ENCODE peak calls at places on chromosomes 6 and 20, in five cellular contexts. J, K, M, Q and V are unnamed samples.

GRCh38 chr6:145277358-145278097 is 457.8 kb downstream of the EPM2A start:
- DNase-seq in K (no peak), J (no peak), M (no peak), Q (no peak), V (no peak)

GRCh38 chr6:151320140-151320539 is 71.2 kb downstream of the ZBTB2 start:
- DNase-seq in K (no peak), Q (no peak), J (no peak), M (no peak), V (no peak)

GRCh38 chr6:168277274-168277669 is 42.3 kb downstream of the DACT2 start:
- DNase-seq in J (no peak), Q (no peak), K (no peak), M (no peak), V (peak)

GRCh38 chr6:15861486-15861885 is 198.7 kb upstream of the DTNBP1 start:
- DNase-seq in J (no peak), M (no peak), K (no peak), Q (no peak), V (no peak)

GRCh38 chr6:116439572-116439971 is 21.6 kb upstream of the CALHM6 start:
- DNase-seq in M (no peak), J (no peak), K (no peak), Q (no peak), V (no peak)

GRCh38 chr6:131258816-131259476 is 123.7 kb downstream of the AKAP7 start:
- DNase-seq in M (peak), K (no peak), J (peak), Q (no peak), V (no peak)

GRCh38 chr6:40893021-40893420 is 146.0 kb downstream of the UNC5CL start:
- DNase-seq in J (no peak), K (no peak), Q (no peak), M (no peak), V (no peak)

GRCh38 chr6:161901740-161902426 is 628.0 kb upstream of the AGPAT4 start:
- DNase-seq in M (peak), J (no peak), K (no peak), Q (no peak), V (no peak)

GRCh38 chr6:113137411-113137810 is 719.7 kb upstream of the MARCKS start:
- DNase-seq in K (no peak), Q (peak), J (peak), M (peak), V (peak)

GRCh38 chr20:53949319-53949839 is 121.0 kb downstream of the BCAS1 start:
- DNase-seq in J (no peak), M (no peak), K (no peak), Q (no peak), V (peak)

GRCh38 chr6:11143394-11144371 is 32.2 kb upstream of the ERVFRD-1 start:
- DNase-seq in Q (peak), M (no peak), J (no peak), K (no peak), V (peak)

GRCh38 chr6:10256113-10256690 is 158.7 kb downstream of the TFAP2A start:
- DNase-seq in M (peak), K (no peak), J (no peak), Q (no peak), V (no peak)

GRCh38 chr6:41581381-41581991 is 35.3 kb downstream of the FOXP4 start:
- DNase-seq in Q (peak), K (no peak), J (no peak), M (no peak), V (peak)

GRCh38 chr20:5128886-5129285 is 2.1 kb downstream of the CDS2 start:
- DNase-seq in Q (no peak), K (no peak), M (no peak), J (no peak), V (no peak)

GRCh38 chr6:13229205-13230085 is 98.9 kb downstream of the TBC1D7 start:
- DNase-seq in K (no peak), M (peak), Q (peak), J (no peak), V (no peak)

GRCh38 chr6:115570326-115570725 is 490.4 kb downstream of the FRK start:
- DNase-seq in K (no peak), Q (no peak), M (no peak), J (no peak), V (no peak)

GRCh38 chr6:114108119-114109002 is 137.4 kb upstream of the HDAC2 start:
- DNase-seq in Q (peak), J (peak), M (peak), K (peak), V (peak)

GRCh38 chr6:30135757-30136156 is at the start of gene TRIM40:
- DNase-seq in J (no peak), M (no peak), K (no peak), Q (no peak), V (no peak)

GRCh38 chr20:29472606-29473005 is 1784.9 kb upstream of the DEFB115 start:
- DNase-seq in J (no peak), M (no peak), Q (no peak), K (no peak), V (no peak)

GRCh38 chr6:37871616-37872384 is 52.3 kb downstream of the ZFAND3 start:
- DNase-seq in K (no peak), Q (no peak), M (no peak), J (no peak), V (no peak)

GRCh38 chr6:117548797-117549301 is 53.5 kb downstream of the GOPC start:
- DNase-seq in M (no peak), Q (no peak), J (no peak), K (no peak), V (no peak)

GRCh38 chr6:21479140-21479539 is 114.4 kb upstream of the SOX4 start:
- DNase-seq in K (no peak), M (no peak), Q (peak), J (no peak), V (peak)

GRCh38 chr20:39676857-39677351 is 714.8 kb downstream of the DHX35 start:
- DNase-seq in Q (peak), M (no peak), J (no peak), K (no peak), V (peak)

GRCh38 chr20:2515203-2515602 is 6.5 kb upstream of the ZNF343 start:
- DNase-seq in M (no peak), Q (no peak), K (no peak), J (no peak), V (no peak)

GRCh38 chr20:10745790-10746189 is 72.0 kb upstream of the JAG1 start:
- DNase-seq in Q (no peak), J (no peak), K (no peak), M (no peak), V (no peak)

GRCh38 chr20:62704341-62704948 is 4.2 kb upstream of the NTSR1 start:
- DNase-seq in J (no peak), K (no peak), M (no peak), Q (peak), V (peak)

GRCh38 chr6:108446629-108447150 is 114.0 kb upstream of the FOXO3 start:
- DNase-seq in M (no peak), J (no peak), Q (no peak), K (no peak), V (no peak)

GRCh38 chr6:165746331-165746730 is 83.3 kb upstream of the PDE10A start:
- DNase-seq in Q (no peak), J (no peak), K (no peak), M (no peak), V (no peak)